ENCODE peak calls at places on chromosomes 2 and 18, in ten cellular contexts. J is T-helper 9 cell; X is Ammon's horn; G is activated CD4-positive, alpha-beta T cell treated with anti-CD3 and anti-CD28 coated beads, Interleukin-2, amount 10 ng/mL, durations not matched to agents 24 days and 14 days; M is small intestine; I is fibroblast of lung; C is activated naive CD4-positive, alpha-beta T cell treated with anti-CD3 and anti-CD28 coated beads, Interleukin-2, amount 10 ng/mL, durations not matched to agents 7 days and 5 days; O is stimulated activated naive CD8-positive, alpha-beta T cell treated with anti-CD3 and anti-CD28 coated beads, Interleukin-15, Interleukin-2, amounts not matched to agents 100 U/mL and 50 U/mL, for 24 hours; Q is activated naive CD8-positive, alpha-beta T cell treated with anti-CD3 and anti-CD28 coated beads, Interleukin-2, amount 50 U/mL, for 24 hours; T is NCI-H1092 treated with DMSO at 0.1 percent for 48 hours. P is an unnamed sample.

GRCh38 chr2:235857613-235858012 is 310.6 kb downstream of the GBX2 start:
- DNase-seq in J (no peak), X (no peak), G (no peak), M (no peak), I (no peak), C (no peak), O (no peak), Q (no peak), T (no peak), P (no peak)

GRCh38 chr2:231634412-231634811 is 41.7 kb downstream of the TEX44 start:
- DNase-seq in J (no peak), X (no peak), G (no peak), M (no peak), I (no peak), C (no peak), O (no peak), Q (no peak), T (no peak), P (no peak)

GRCh38 chr2:170201262-170201661 is 23.3 kb downstream of the MYO3B start:
- DNase-seq in J (no peak), X (peak; percentile 18), G (peak; percentile 41), M (no peak), I (no peak), C (no peak), O (no peak), Q (no peak), T (no peak), P (no peak)

GRCh38 chr18:68991281-68991680 is 193.4 kb downstream of the CCDC102B start:
- DNase-seq in J (no peak), X (peak; percentile 11), G (no peak), M (no peak), I (peak; percentile 21), C (no peak), O (no peak), Q (no peak), T (no peak), P (no peak)

GRCh38 chr2:217661378-217661777 is 341.4 kb downstream of the TNS1 start:
- DNase-seq in J (no peak), X (no peak), G (no peak), M (no peak), I (no peak), C (no peak), O (no peak), Q (no peak), T (no peak), P (no peak)

GRCh38 chr18:45775241-45775676 is 50.2 kb upstream of the SIGLEC15 start:
- DNase-seq in J (peak; percentile 23), X (peak; percentile 59), G (peak; percentile 80), M (peak; percentile 79), I (peak; percentile 91), C (peak; percentile 59), O (peak; percentile 78), Q (peak; percentile 76), T (peak; percentile 16), P (peak; percentile 65)

GRCh38 chr18:8504451-8504850 is 104.8 kb upstream of the RAB12 start:
- DNase-seq in J (no peak), X (no peak), G (no peak), M (no peak), I (no peak), C (no peak), O (no peak), Q (no peak), T (no peak), P (no peak)

GRCh38 chr2:113291191-113291590 is 12.5 kb upstream of the PAX8 start:
- DNase-seq in J (no peak), X (no peak), G (no peak), M (peak; percentile 17), I (no peak), C (no peak), O (no peak), Q (no peak), T (no peak), P (no peak)

GRCh38 chr2:99863914-99864273 is 278.5 kb downstream of the AFF3 start:
- DNase-seq in J (no peak), X (no peak), G (peak; percentile 29), M (no peak), I (no peak), C (no peak), O (no peak), Q (no peak), T (no peak), P (no peak)

GRCh38 chr2:6780765-6781274 is 84.9 kb downstream of the CMPK2 start:
- DNase-seq in J (no peak), X (peak; percentile 70), G (peak; percentile 62), M (peak; percentile 6), I (peak; percentile 37), C (peak; percentile 27), O (no peak), Q (peak; percentile 10), T (peak; percentile 16), P (peak; percentile 34)

GRCh38 chr2:62736899-62737559 is 31.5 kb downstream of the EHBP1 start:
- DNase-seq in J (no peak), X (no peak), G (no peak), M (no peak), I (no peak), C (no peak), O (no peak), Q (no peak), T (no peak), P (no peak)

GRCh38 chr2:128622916-128623620 is 304.4 kb upstream of the HS6ST1 start:
- DNase-seq in J (no peak), X (no peak), G (no peak), M (no peak), I (no peak), C (no peak), O (no peak), Q (no peak), T (no peak), P (no peak)

GRCh38 chr18:9055185-9055584 is 47.3 kb upstream of the NDUFV2 start:
- DNase-seq in J (no peak), X (no peak), G (no peak), M (no peak), I (peak; percentile 85), C (no peak), O (no peak), Q (no peak), T (no peak), P (no peak)

GRCh38 chr2:241767464-241768250 is 9.0 kb upstream of the GAL3ST2 start:
- DNase-seq in J (no peak), X (no peak), G (no peak), M (no peak), I (no peak), C (peak; percentile 15), O (peak; percentile 2), Q (no peak), T (no peak), P (no peak)

GRCh38 chr18:39839782-39840181 is 2115.3 kb upstream of the PIK3C3 start:
- DNase-seq in J (no peak), X (no peak), G (no peak), M (no peak), I (peak; percentile 30), C (no peak), O (no peak), Q (no peak), T (no peak), P (no peak)

GRCh38 chr2:82139979-82140611 is 1835.5 kb upstream of the LRRTM1 start:
- DNase-seq in J (no peak), X (no peak), G (no peak), M (peak; percentile 52), I (no peak), C (no peak), O (no peak), Q (no peak), T (no peak), P (no peak)

GRCh38 chr2:171629113-171629512 is 58.2 kb upstream of the DYNC1I2 start:
- DNase-seq in J (no peak), X (no peak), G (no peak), M (no peak), I (no peak), C (no peak), O (no peak), Q (no peak), T (no peak), P (no peak)

GRCh38 chr18:48139427-48140347 is 209.2 kb upstream of the SMAD2 start:
- DNase-seq in J (no peak), X (no peak), G (no peak), M (peak; percentile 91), I (no peak), C (no peak), O (no peak), Q (no peak), T (peak; percentile 99), P (no peak)

GRCh38 chr18:51879329-51879728 is 460.7 kb upstream of the DCC start:
- DNase-seq in J (no peak), X (no peak), G (no peak), M (no peak), I (no peak), C (no peak), O (no peak), Q (no peak), T (no peak), P (no peak)

GRCh38 chr2:224072541-224073188 is 33.6 kb upstream of the SERPINE2 start:
- DNase-seq in J (no peak), X (no peak), G (no peak), M (no peak), I (no peak), C (no peak), O (no peak), Q (no peak), T (no peak), P (no peak)

GRCh38 chr18:79791141-79791972 is 6.4 kb upstream of the KCNG2 start:
- DNase-seq in J (no peak), X (no peak), G (no peak), M (peak; percentile 5), I (peak; percentile 98), C (no peak), O (no peak), Q (no peak), T (peak; percentile 14), P (no peak)

GRCh38 chr18:79439201-79440023 is 43.7 kb downstream of the NFATC1 start:
- DNase-seq in J (no peak), X (no peak), G (peak; percentile 74), M (no peak), I (no peak), C (peak; percentile 34), O (peak; percentile 42), Q (peak; percentile 34), T (peak; percentile 35), P (peak; percentile 42)

GRCh38 chr2:156206355-156206754 is 126.2 kb downstream of the NR4A2 start:
- DNase-seq in J (no peak), X (no peak), G (no peak), M (no peak), I (no peak), C (no peak), O (no peak), Q (no peak), T (no peak), P (no peak)

GRCh38 chr2:166042768-166043390 is 84.9 kb downstream of the SCN1A start:
- DNase-seq in J (no peak), X (no peak), G (no peak), M (no peak), I (peak; percentile 3), C (no peak), O (no peak), Q (no peak), T (no peak), P (no peak)

P was measured in activated CD8-positive, alpha-beta T cell treated with anti-CD3 and anti-CD28 coated beads, Interleukin-2, amount 10 ng/mL, durations not matched to agents 7 days and 5 days.